ENCODE peak calls at places on chromosome 5, in four cellular contexts. One of them, this sample, is unnamed.

GRCh38 chr5:119452373-119453044 is at the start of gene HSD17B4:
- DNase-seq in NT2/D1: peak; percentile 79
- DNase-seq in H1: peak; percentile 90
- DNase-seq in SK-N-SH: peak; percentile 85
- DNase-seq in this sample: peak; percentile 90

GRCh38 chr5:530001-530400 is 5.8 kb upstream of the SLC9A3 start:
- DNase-seq in NT2/D1: no peak
- DNase-seq in H1: no peak
- DNase-seq in SK-N-SH: no peak
- DNase-seq in this sample: no peak

GRCh38 chr5:5424736-5425135 is 2.3 kb downstream of the ICE1 start:
- DNase-seq in NT2/D1: no peak
- DNase-seq in H1: no peak
- DNase-seq in SK-N-SH: no peak
- DNase-seq in this sample: no peak

GRCh38 chr5:137754236-137754960 is at the start of gene HNRNPA0:
- DNase-seq in NT2/D1: peak; percentile 89
- DNase-seq in H1: peak; percentile 96
- DNase-seq in SK-N-SH: peak; percentile 97
- DNase-seq in this sample: peak; percentile 92

GRCh38 chr5:132475939-132476852 is 14.4 kb downstream of the IRF1 start:
- DNase-seq in SK-N-SH: no peak
- DNase-seq in NT2/D1: no peak
- DNase-seq in H1: no peak
- DNase-seq in this sample: peak; percentile 83

GRCh38 chr5:68122929-68123328 is 92.6 kb upstream of the PIK3R1 start:
- DNase-seq in NT2/D1: no peak
- DNase-seq in SK-N-SH: no peak
- DNase-seq in H1: no peak
- DNase-seq in this sample: no peak

GRCh38 chr5:118906932-118907331 is 81.4 kb downstream of the DTWD2 start:
- DNase-seq in NT2/D1: no peak
- DNase-seq in H1: no peak
- DNase-seq in SK-N-SH: no peak
- DNase-seq in this sample: no peak

GRCh38 chr5:158886086-158886485 is 213.6 kb downstream of the EBF1 start:
- DNase-seq in SK-N-SH: no peak
- DNase-seq in NT2/D1: no peak
- DNase-seq in H1: no peak
- DNase-seq in this sample: no peak

GRCh38 chr5:167820266-167820988 is 471.0 kb upstream of the WWC1 start:
- DNase-seq in H1: no peak
- DNase-seq in SK-N-SH: no peak
- DNase-seq in NT2/D1: no peak
- DNase-seq in this sample: no peak

GRCh38 chr5:126044111-126044668 is 379.0 kb upstream of the GRAMD2B start:
- DNase-seq in NT2/D1: no peak
- DNase-seq in SK-N-SH: peak; percentile 58
- DNase-seq in H1: no peak
- DNase-seq in this sample: no peak

GRCh38 chr5:28014779-28015178 is 976.4 kb upstream of the CDH9 start:
- DNase-seq in H1: no peak
- DNase-seq in SK-N-SH: peak; percentile 1
- DNase-seq in NT2/D1: peak; percentile 18
- DNase-seq in this sample: peak; percentile 48

GRCh38 chr5:67063791-67064190 is 132.8 kb downstream of the CD180 start:
- DNase-seq in H1: no peak
- DNase-seq in SK-N-SH: no peak
- DNase-seq in NT2/D1: no peak
- DNase-seq in this sample: no peak

GRCh38 chr5:147204576-147204975 is 30.2 kb upstream of the STK32A start:
- DNase-seq in SK-N-SH: no peak
- DNase-seq in H1: no peak
- DNase-seq in NT2/D1: no peak
- DNase-seq in this sample: no peak

GRCh38 chr5:141564216-141564692 is 54.5 kb downstream of the DIAPH1 start:
- DNase-seq in SK-N-SH: peak; percentile 59
- DNase-seq in H1: peak; percentile 56
- DNase-seq in NT2/D1: peak; percentile 72
- DNase-seq in this sample: peak; percentile 95

GRCh38 chr5:66820630-66821207 is 224.5 kb downstream of the MAST4 start:
- DNase-seq in H1: no peak
- DNase-seq in NT2/D1: no peak
- DNase-seq in SK-N-SH: no peak
- DNase-seq in this sample: no peak

GRCh38 chr5:100900796-100901731 is 2.0 kb downstream of the ST8SIA4 start:
- DNase-seq in NT2/D1: no peak
- DNase-seq in H1: peak; percentile 73
- DNase-seq in SK-N-SH: no peak
- DNase-seq in this sample: no peak

GRCh38 chr5:56415356-56415765 is 182.2 kb upstream of the ANKRD55 start:
- DNase-seq in NT2/D1: no peak
- DNase-seq in SK-N-SH: no peak
- DNase-seq in H1: no peak
- DNase-seq in this sample: no peak

GRCh38 chr5:1737790-1738405 is 61.7 kb downstream of the MRPL36 start:
- DNase-seq in NT2/D1: no peak
- DNase-seq in SK-N-SH: peak; percentile 42
- DNase-seq in H1: peak; percentile 61
- DNase-seq in this sample: peak; percentile 31

GRCh38 chr5:9483779-9484178 is 62.1 kb downstream of the SEMA5A start:
- DNase-seq in H1: no peak
- DNase-seq in SK-N-SH: no peak
- DNase-seq in NT2/D1: no peak
- DNase-seq in this sample: no peak

GRCh38 chr5:168947212-168947868 is 353.6 kb downstream of the SLIT3 start:
- DNase-seq in H1: peak; percentile 88
- DNase-seq in SK-N-SH: peak; percentile 78
- DNase-seq in NT2/D1: peak; percentile 38
- DNase-seq in this sample: peak; percentile 36

GRCh38 chr5:124519396-124519795 is 227.0 kb downstream of the ZNF608 start:
- DNase-seq in NT2/D1: no peak
- DNase-seq in H1: no peak
- DNase-seq in SK-N-SH: no peak
- DNase-seq in this sample: no peak

GRCh38 chr5:80998590-80998979 is 38.4 kb downstream of the RASGRF2 start:
- DNase-seq in SK-N-SH: no peak
- DNase-seq in NT2/D1: no peak
- DNase-seq in H1: no peak
- DNase-seq in this sample: no peak

GRCh38 chr5:150464554-150465012 is 15.0 kb upstream of the RPS14 start:
- DNase-seq in SK-N-SH: no peak
- DNase-seq in H1: peak; percentile 59
- DNase-seq in NT2/D1: no peak
- DNase-seq in this sample: no peak

GRCh38 chr5:115586525-115587146 is 15.6 kb downstream of the TICAM2 start:
- DNase-seq in NT2/D1: no peak
- DNase-seq in SK-N-SH: peak; percentile 26
- DNase-seq in H1: no peak
- DNase-seq in this sample: peak; percentile 4

GRCh38 chr5:53397845-53398244 is 82.6 kb upstream of the FST start:
- DNase-seq in SK-N-SH: no peak
- DNase-seq in NT2/D1: no peak
- DNase-seq in H1: no peak
- DNase-seq in this sample: no peak
- TF ChIP-seq YY1 in SK-N-SH: no peak
- TF ChIP-seq YY1 in NT2/D1: no peak
- TF ChIP-seq YY1 in H1: no peak
- TF ChIP-seq YY1 in this sample: no peak

GRCh38 chr5:102421647-102422046 is 77.2 kb downstream of the SLCO6A1 start:
- DNase-seq in H1: no peak
- DNase-seq in NT2/D1: no peak
- DNase-seq in SK-N-SH: no peak
- DNase-seq in this sample: peak; percentile 20
- TF ChIP-seq YY1 in H1: no peak
- TF ChIP-seq YY1 in NT2/D1: no peak
- TF ChIP-seq YY1 in SK-N-SH: no peak
- TF ChIP-seq YY1 in this sample: no peak

GRCh38 chr5:11607944-11608343 is 296.3 kb downstream of the CTNND2 start:
- DNase-seq in SK-N-SH: no peak
- DNase-seq in NT2/D1: no peak
- DNase-seq in H1: no peak
- DNase-seq in this sample: no peak

GRCh38 chr5:11608530-11608929 is 295.7 kb downstream of the CTNND2 start:
- DNase-seq in H1: no peak
- DNase-seq in NT2/D1: no peak
- DNase-seq in SK-N-SH: no peak
- DNase-seq in this sample: no peak

DNA sequence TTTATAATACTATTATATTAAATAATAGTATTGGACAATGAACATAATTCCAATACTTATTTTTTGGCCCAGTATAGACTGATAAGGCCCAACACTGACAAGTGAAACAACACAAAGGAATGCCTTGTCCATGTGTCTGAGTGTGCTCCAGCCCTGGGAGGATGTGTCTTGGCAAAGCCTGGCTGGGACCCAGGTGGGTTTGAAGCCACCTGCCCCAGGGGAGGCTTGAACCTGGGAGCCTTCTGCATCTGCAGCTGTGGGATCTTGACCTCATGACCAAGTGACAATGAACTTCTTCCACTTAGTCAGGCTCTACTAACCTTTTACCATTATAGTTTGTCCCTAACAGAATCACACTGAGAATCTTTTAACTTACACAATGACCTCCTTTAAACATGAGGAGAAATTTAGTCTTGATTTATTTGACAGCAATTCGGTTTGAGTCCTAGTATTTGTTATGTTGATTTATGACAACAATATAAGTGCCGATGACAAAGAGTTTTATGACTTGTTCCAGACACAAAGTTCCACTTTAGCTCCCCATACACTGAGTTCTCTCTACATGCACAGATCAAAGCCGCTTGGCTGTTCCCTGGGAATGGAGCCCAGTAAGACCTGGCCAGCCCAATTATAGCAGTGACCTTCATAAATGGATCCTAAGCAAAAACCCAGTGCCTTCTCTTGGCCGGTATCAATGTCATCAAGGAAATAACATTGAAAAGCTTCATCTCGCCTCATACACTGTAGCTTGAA is 294.5 kb downstream of the CTNND2 start:
- DNase-seq in SK-N-SH: no peak
- DNase-seq in H1: no peak
- DNase-seq in NT2/D1: no peak
- DNase-seq in this sample: no peak
- TF ChIP-seq YY1 in SK-N-SH: no peak
- TF ChIP-seq YY1 in H1: no peak
- TF ChIP-seq YY1 in NT2/D1: no peak
- TF ChIP-seq YY1 in this sample: no peak

GRCh38 chr5:162785673-162786072 is 651.7 kb upstream of the CCNG1 start:
- DNase-seq in H1: no peak
- DNase-seq in NT2/D1: no peak
- DNase-seq in SK-N-SH: no peak
- DNase-seq in this sample: no peak

GRCh38 chr5:162786234-162786633 is 651.2 kb upstream of the CCNG1 start:
- DNase-seq in H1: no peak
- DNase-seq in SK-N-SH: no peak
- DNase-seq in NT2/D1: no peak
- DNase-seq in this sample: no peak
- TF ChIP-seq YY1 in H1: no peak
- TF ChIP-seq YY1 in SK-N-SH: no peak
- TF ChIP-seq YY1 in NT2/D1: no peak
- TF ChIP-seq YY1 in this sample: no peak

DNA sequence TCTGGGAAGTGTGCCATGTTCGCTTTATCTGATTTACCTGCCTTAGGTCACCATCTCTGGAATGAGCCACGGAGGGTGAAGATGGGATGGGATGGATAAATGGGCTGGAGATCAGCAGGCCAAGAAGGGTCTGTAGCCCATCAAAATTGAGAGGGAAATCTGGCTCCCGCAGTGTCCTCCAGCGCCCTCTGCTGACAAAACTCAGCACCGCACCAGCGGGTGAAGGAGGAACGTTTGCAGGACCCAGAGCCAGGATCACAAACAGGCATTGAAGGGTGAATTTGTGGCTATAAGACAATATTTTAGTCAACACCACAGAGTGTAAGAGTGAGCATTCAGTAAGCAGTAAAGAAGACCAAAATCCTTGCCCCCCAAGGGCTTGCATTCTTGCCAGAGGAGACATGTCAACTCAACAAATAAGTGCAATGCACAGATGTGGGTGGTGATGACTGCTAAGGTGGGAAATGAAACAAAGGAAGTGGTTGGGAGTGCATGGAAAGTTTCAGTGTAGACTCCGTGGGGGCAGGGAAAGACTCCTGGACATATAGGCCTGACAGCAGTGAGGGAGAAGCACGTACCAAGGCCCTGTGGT is 124.4 kb downstream of the TENT4A start:
- DNase-seq in NT2/D1: no peak
- DNase-seq in H1: peak; percentile 96
- DNase-seq in SK-N-SH: peak; percentile 52
- DNase-seq in this sample: no peak
- TF ChIP-seq YY1 in NT2/D1: no peak
- TF ChIP-seq YY1 in H1: no peak
- TF ChIP-seq YY1 in SK-N-SH: no peak
- TF ChIP-seq YY1 in this sample: no peak

GRCh38 chr5:172508471-172509404 is 54.4 kb upstream of the SH3PXD2B start:
- DNase-seq in SK-N-SH: no peak
- DNase-seq in NT2/D1: no peak
- DNase-seq in H1: peak; percentile 49
- DNase-seq in this sample: no peak
- TF ChIP-seq YY1 in SK-N-SH: no peak
- TF ChIP-seq YY1 in NT2/D1: no peak
- TF ChIP-seq YY1 in H1: no peak
- TF ChIP-seq YY1 in this sample: no peak

This sample was measured in HepG2.